ENCODE peak calls at places on chromosome 2, in nine cellular contexts. T is NCI-H1436; U is CD8-positive, alpha-beta memory T cell; P is mucosa of descending colon; X is spleen; Z is left cardiac atrium; A is activated CD4-positive, alpha-beta T cell treated with anti-CD3 and anti-CD28 coated beads, Interleukin-2, amount 10 ng/mL, durations not matched to agents 7 days and 5 days; B is stimulated activated naive CD4-positive, alpha-beta T cell; G is neural progenitor cell. V is an unnamed sample.

GRCh38 chr2:146661494-146662096 is 1183.2 kb upstream of the ACVR2A start:
- DNase-seq in G (peak), B (no peak), P (no peak), Z (no peak), T (peak), U (no peak), X (no peak), A (no peak), V (no peak)

GRCh38 chr2:120881981-120882788 is 146.5 kb downstream of the GLI2 start:
- DNase-seq in U (peak), T (no peak), A (no peak), P (no peak), B (no peak), Z (peak), X (peak), G (no peak), V (no peak)

GRCh38 chr2:216283038-216283900 is 89.0 kb downstream of the MARCHF4 start:
- DNase-seq in G (peak), U (no peak), P (no peak), B (no peak), A (no peak), Z (no peak), T (no peak), X (no peak), V (no peak)

GRCh38 chr2:26013668-26014067 is 20.2 kb upstream of the RAB10 start:
- DNase-seq in B (no peak), A (no peak), T (no peak), Z (no peak), P (no peak), U (no peak), X (no peak), G (no peak), V (no peak)

GRCh38 chr2:75716406-75716805 is 5.7 kb upstream of the GCFC2 start:
- DNase-seq in U (no peak), G (no peak), T (no peak), P (no peak), A (no peak), B (no peak), X (no peak), Z (no peak), V (no peak)

GRCh38 chr2:203740741-203741363 is 34.4 kb downstream of the CD28 start:
- DNase-seq in Z (no peak), T (no peak), U (peak), B (peak), P (no peak), A (peak), G (no peak), X (no peak), V (peak)

GRCh38 chr2:94923196-94923595 is 52.0 kb downstream of the TEKT4 start:
- DNase-seq in Z (no peak), A (no peak), X (no peak), U (no peak), P (no peak), G (no peak), B (no peak), T (no peak), V (no peak)

GRCh38 chr2:20015482-20016083 is 3.1 kb upstream of the MATN3 start:
- DNase-seq in G (peak), Z (no peak), B (no peak), U (no peak), A (peak), T (peak), P (no peak), X (no peak), V (no peak)

GRCh38 chr2:31122133-31122532 is 16.1 kb downstream of the GALNT14 start:
- DNase-seq in Z (no peak), P (no peak), A (no peak), G (no peak), B (no peak), U (no peak), T (no peak), X (no peak), V (no peak)

GRCh38 chr2:37802899-37803379 is 122.1 kb upstream of the RMDN2 start:
- DNase-seq in Z (no peak), P (no peak), T (no peak), A (no peak), B (no peak), X (no peak), G (no peak), U (no peak), V (no peak)

GRCh38 chr2:240782221-240782885 is 37.7 kb downstream of the KIF1A start:
- DNase-seq in G (no peak), P (peak), Z (peak), B (no peak), T (no peak), A (no peak), X (peak), U (peak), V (no peak)

GRCh38 chr2:91477731-91478672 is 2786.5 kb downstream of the RPIA start:
- DNase-seq in A (no peak), B (no peak), G (peak), X (peak), Z (peak), P (peak), T (no peak), U (peak), V (no peak)

GRCh38 chr2:218852911-218853667 is 6.5 kb upstream of the WNT6 start:
- DNase-seq in B (peak), U (peak), T (peak), A (peak), Z (peak), G (peak), X (peak), P (no peak), V (peak)

GRCh38 chr2:234881413-234882241 is 70.2 kb upstream of the SH3BP4 start:
- DNase-seq in T (peak), P (peak), G (peak), B (no peak), U (no peak), Z (peak), X (no peak), A (peak), V (no peak)

GRCh38 chr2:241945311-241945710 is 75.8 kb downstream of the RTP5 start:
- DNase-seq in B (no peak), T (no peak), X (no peak), P (no peak), U (no peak), A (no peak), G (no peak), Z (no peak), V (no peak)

GRCh38 chr2:101305492-101306123 is 2.9 kb downstream of the RNF149 start:
- DNase-seq in T (no peak), A (no peak), U (no peak), Z (no peak), X (no peak), G (no peak), B (no peak), P (no peak), V (no peak)

GRCh38 chr2:231709636-231709980 is 1.3 kb downstream of the PTMA start:
- DNase-seq in X (peak), A (peak), U (no peak), P (peak), B (peak), G (peak), Z (peak), T (no peak), V (no peak)

GRCh38 chr2:237096911-237097310 is 11.2 kb downstream of the COPS8 start:
- DNase-seq in T (no peak), U (no peak), Z (no peak), X (no peak), G (no peak), A (no peak), B (no peak), P (no peak), V (no peak)

GRCh38 chr2:50401772-50402653 is 629.9 kb downstream of the NRXN1 start:
- DNase-seq in B (no peak), A (peak), G (peak), U (no peak), Z (peak), T (peak), P (no peak), X (no peak), V (no peak)

GRCh38 chr2:26563686-26564085 is 77.5 kb downstream of the CIB4 start:
- DNase-seq in T (no peak), A (no peak), Z (no peak), G (no peak), B (no peak), P (no peak), X (peak), U (no peak), V (no peak)

GRCh38 chr2:2273421-2273820 is 57.7 kb downstream of the MYT1L start:
- DNase-seq in U (no peak), T (no peak), Z (no peak), P (no peak), G (no peak), X (no peak), A (no peak), B (no peak), V (no peak)

GRCh38 chr2:152042636-152043615 is 55.9 kb downstream of the CACNB4 start:
- DNase-seq in T (no peak), B (no peak), Z (no peak), G (peak), A (no peak), P (no peak), U (no peak), X (no peak), V (no peak)

GRCh38 chr2:114426111-114426510 is 16.3 kb upstream of the DPP10 start:
- DNase-seq in X (no peak), A (no peak), U (no peak), P (no peak), T (no peak), Z (no peak), G (no peak), B (no peak), V (no peak)

GRCh38 chr2:112876971-112877361 is 34.0 kb upstream of the IL37 start:
- DNase-seq in B (no peak), T (no peak), A (no peak), P (no peak), X (no peak), U (no peak), G (no peak), Z (no peak), V (no peak)

GRCh38 chr2:147568109-147568508 is 276.7 kb upstream of the ACVR2A start:
- DNase-seq in A (no peak), X (no peak), B (no peak), T (no peak), P (no peak), G (no peak), Z (no peak), U (no peak), V (no peak)

GRCh38 chr2:217935901-217936684 is 66.7 kb downstream of the TNS1 start:
- DNase-seq in T (no peak), P (no peak), U (no peak), Z (no peak), B (no peak), X (no peak), A (no peak), G (no peak), V (no peak)

GRCh38 chr2:176114930-176115625 is 1.5 kb upstream of the HOXD10 start:
- DNase-seq in U (no peak), B (no peak), X (no peak), Z (no peak), P (no peak), T (no peak), A (no peak), G (no peak), V (no peak)

GRCh38 chr2:36408198-36408703 is 52.7 kb downstream of the CRIM1 start:
- DNase-seq in U (no peak), Z (no peak), P (no peak), T (no peak), A (no peak), G (peak), X (peak), B (no peak), V (no peak)

GRCh38 chr2:36573165-36573564 is 24.8 kb downstream of the FEZ2 start:
- DNase-seq in B (no peak), G (no peak), X (no peak), Z (no peak), P (no peak), U (no peak), A (no peak), T (no peak), V (no peak)

GRCh38 chr2:98460573-98461560 is 16.2 kb downstream of the INPP4A start:
- DNase-seq in P (peak), T (no peak), A (peak), G (no peak), Z (no peak), X (peak), B (peak), U (peak), V (peak)